ENCODE peak calls at places on chromosome 9, in five cellular contexts. W, D, R, Z and A are unnamed samples.

GRCh38 chr9:124853605-124854143 is 414 bp downstream of the WDR38 start:
- DNase-seq in W (no peak), D (no peak), R (no peak), Z (no peak), A (no peak)

GRCh38 chr9:78289474-78289873 is 7.5 kb upstream of the PSAT1 start:
- DNase-seq in W (no peak), D (no peak), R (no peak), Z (no peak), A (no peak)

GRCh38 chr9:3534614-3535404 is 9.0 kb upstream of the RFX3 start:
- DNase-seq in W (no peak), D (no peak), R (no peak), Z (no peak), A (no peak)

GRCh38 chr9:71911908-71912325 is 478 bp downstream of the C9orf85 start:
- DNase-seq in W (no peak), D (no peak), R (peak; percentile 2), Z (no peak), A (no peak)

GRCh38 chr9:4615251-4615650 is 46.8 kb upstream of the PLPP6 start:
- DNase-seq in W (no peak), D (no peak), R (no peak), Z (no peak), A (no peak)

GRCh38 chr9:19464764-19465570 is 56.2 kb downstream of the ACER2 start:
- DNase-seq in W (peak; percentile 41), D (peak; percentile 84), R (peak; percentile 20), Z (peak; percentile 37), A (peak; percentile 61)

GRCh38 chr9:36823466-36823865 is 210.6 kb downstream of the PAX5 start:
- DNase-seq in W (no peak), D (no peak), R (no peak), Z (no peak), A (no peak)

GRCh38 chr9:113674436-113674835 is 201.7 kb upstream of the ZNF618 start:
- DNase-seq in W (no peak), D (no peak), R (no peak), Z (no peak), A (no peak)

GRCh38 chr9:113631093-113631765 is 167.7 kb downstream of the RGS3 start:
- DNase-seq in W (no peak), D (no peak), R (no peak), Z (no peak), A (peak; percentile 7)

GRCh38 chr9:137458194-137459146 is 664 bp downstream of the NSMF start:
- DNase-seq in W (no peak), D (peak; percentile 23), R (no peak), Z (peak; percentile 95), A (no peak)

GRCh38 chr9:126531591-126531990 is 82.1 kb upstream of the LMX1B start:
- DNase-seq in W (no peak), D (no peak), R (no peak), Z (no peak), A (no peak)

GRCh38 chr9:1429328-1429727 is 379.2 kb downstream of the DMRT2 start:
- DNase-seq in W (no peak), D (peak; percentile 41), R (no peak), Z (no peak), A (no peak)

GRCh38 chr9:108874058-108874788 is 12.2 kb downstream of the ACTL7A start:
- DNase-seq in W (no peak), D (no peak), R (no peak), Z (no peak), A (no peak)

GRCh38 chr9:4117835-4118610 is 181.8 kb downstream of the GLIS3 start:
- DNase-seq in W (no peak), D (peak; percentile 23), R (no peak), Z (no peak), A (peak; percentile 12)

GRCh38 chr9:93307468-93308157 is 123.7 kb downstream of the WNK2 start:
- DNase-seq in W (no peak), D (no peak), R (no peak), Z (no peak), A (no peak)

GRCh38 chr9:123998970-123999621 is 12.5 kb upstream of the LHX2 start:
- DNase-seq in W (no peak), D (no peak), R (no peak), Z (peak; percentile 53), A (no peak)

GRCh38 chr9:99249619-99250018 is 27.5 kb downstream of the SEC61B start:
- DNase-seq in W (no peak), D (no peak), R (no peak), Z (no peak), A (no peak)

GRCh38 chr9:3520564-3520963 is 5.2 kb downstream of the RFX3 start:
- DNase-seq in W (no peak), D (no peak), R (no peak), Z (no peak), A (no peak)

GRCh38 chr9:12878342-12878978 is 103.6 kb downstream of the LURAP1L start:
- DNase-seq in W (no peak), D (no peak), R (no peak), Z (no peak), A (no peak)

GRCh38 chr9:129174724-129175514 is 3.1 kb downstream of the IER5L start:
- DNase-seq in W (peak; percentile 11), D (peak; percentile 66), R (no peak), Z (peak; percentile 81), A (no peak)

GRCh38 chr9:125649315-125649714 is 57.7 kb downstream of the MAPKAP1 start:
- DNase-seq in W (no peak), D (no peak), R (no peak), Z (peak; percentile 89), A (no peak)